ENCODE peak calls at places on chromosome 3, in eight cellular contexts. One of them, this sample, is unnamed.

GRCh38 chr3:184459355-184459754 is 79.5 kb downstream of the CHRD start:
- DNase-seq in germinal center: no peak
- DNase-seq in cardiac muscle cell: peak
- DNase-seq in T1000: no peak
- DNase-seq in fibroblast of pulmonary artery: peak
- DNase-seq in iPS-NIHi11: no peak
- DNase-seq in astrocyte of the cerebellum: no peak
- DNase-seq in amniotic stem cell: no peak
- DNase-seq in this sample: no peak

GRCh38 chr3:120177151-120177550 is 82.9 kb upstream of the GSK3B start:
- DNase-seq in fibroblast of pulmonary artery: peak
- DNase-seq in amniotic stem cell: peak
- DNase-seq in astrocyte of the cerebellum: peak
- DNase-seq in T1000: peak
- DNase-seq in cardiac muscle cell: peak
- DNase-seq in germinal center: no peak
- DNase-seq in iPS-NIHi11: peak
- DNase-seq in this sample: no peak

GRCh38 chr3:171461087-171461917 is 1.1 kb upstream of the TNIK start:
- DNase-seq in T1000: no peak
- DNase-seq in cardiac muscle cell: peak
- DNase-seq in germinal center: no peak
- DNase-seq in iPS-NIHi11: no peak
- DNase-seq in amniotic stem cell: no peak
- DNase-seq in astrocyte of the cerebellum: no peak
- DNase-seq in fibroblast of pulmonary artery: peak
- DNase-seq in this sample: no peak

GRCh38 chr3:126064627-126065258 is 19.2 kb downstream of the SLC41A3 start:
- DNase-seq in cardiac muscle cell: peak
- DNase-seq in fibroblast of pulmonary artery: no peak
- DNase-seq in astrocyte of the cerebellum: no peak
- DNase-seq in T1000: no peak
- DNase-seq in iPS-NIHi11: no peak
- DNase-seq in amniotic stem cell: no peak
- DNase-seq in germinal center: no peak
- DNase-seq in this sample: no peak

GRCh38 chr3:190581041-190581501 is 67.2 kb downstream of the IL1RAP start:
- DNase-seq in fibroblast of pulmonary artery: peak
- DNase-seq in iPS-NIHi11: no peak
- DNase-seq in amniotic stem cell: no peak
- DNase-seq in astrocyte of the cerebellum: no peak
- DNase-seq in T1000: no peak
- DNase-seq in cardiac muscle cell: peak
- DNase-seq in germinal center: no peak
- DNase-seq in this sample: no peak

GRCh38 chr3:27633224-27633545 is 88.9 kb downstream of the EOMES start:
- DNase-seq in astrocyte of the cerebellum: no peak
- DNase-seq in iPS-NIHi11: no peak
- DNase-seq in fibroblast of pulmonary artery: peak
- DNase-seq in germinal center: no peak
- DNase-seq in T1000: no peak
- DNase-seq in amniotic stem cell: no peak
- DNase-seq in cardiac muscle cell: peak
- DNase-seq in this sample: no peak

GRCh38 chr3:161990036-161990435 is 493.4 kb downstream of the OTOL1 start:
- DNase-seq in amniotic stem cell: no peak
- DNase-seq in fibroblast of pulmonary artery: no peak
- DNase-seq in germinal center: no peak
- DNase-seq in cardiac muscle cell: no peak
- DNase-seq in astrocyte of the cerebellum: no peak
- DNase-seq in T1000: no peak
- DNase-seq in iPS-NIHi11: no peak
- DNase-seq in this sample: no peak

GRCh38 chr3:4984511-4984864 is 5.3 kb downstream of the BHLHE40 start:
- DNase-seq in T1000: no peak
- DNase-seq in cardiac muscle cell: no peak
- DNase-seq in iPS-NIHi11: no peak
- DNase-seq in germinal center: no peak
- DNase-seq in amniotic stem cell: no peak
- DNase-seq in astrocyte of the cerebellum: no peak
- DNase-seq in fibroblast of pulmonary artery: peak
- DNase-seq in this sample: no peak

GRCh38 chr3:195071011-195071728 is 199.8 kb downstream of the XXYLT1 start:
- DNase-seq in T1000: no peak
- DNase-seq in amniotic stem cell: no peak
- DNase-seq in astrocyte of the cerebellum: no peak
- DNase-seq in iPS-NIHi11: no peak
- DNase-seq in fibroblast of pulmonary artery: no peak
- DNase-seq in cardiac muscle cell: no peak
- DNase-seq in germinal center: no peak
- DNase-seq in this sample: no peak

GRCh38 chr3:53806182-53807116 is 39.8 kb downstream of the CHDH start:
- DNase-seq in iPS-NIHi11: no peak
- DNase-seq in fibroblast of pulmonary artery: peak
- DNase-seq in germinal center: no peak
- DNase-seq in T1000: no peak
- DNase-seq in amniotic stem cell: peak
- DNase-seq in astrocyte of the cerebellum: peak
- DNase-seq in cardiac muscle cell: peak
- DNase-seq in this sample: no peak